ENCODE peak calls at places on chromosomes 3 and 15, in seven cellular contexts. Q, T, R, E, G, W and H are unnamed samples.

GRCh38 chr3:23389089-23389488 is 186.0 kb downstream of the UBE2E2 start:
- DNase-seq in Q (no peak), G (no peak), R (no peak), T (no peak), W (no peak), E (no peak), H (no peak)

GRCh38 chr15:72202801-72203506 is 5.4 kb upstream of the GRAMD2A start:
- DNase-seq in R (no peak), Q (no peak), E (no peak), T (no peak), W (no peak), G (no peak), H (no peak)

GRCh38 chr3:14606663-14607339 is 44.8 kb upstream of the CCDC174 start:
- DNase-seq in Q (peak), T (no peak), R (no peak), W (no peak), E (no peak), G (no peak), H (no peak)

GRCh38 chr15:64232400-64232799 is 69.6 kb upstream of the PPIB start:
- DNase-seq in G (no peak), E (no peak), Q (peak), W (no peak), R (no peak), T (peak), H (no peak)

GRCh38 chr3:143252931-143253330 is 133.4 kb downstream of the CHST2 start:
- DNase-seq in Q (no peak), T (no peak), W (no peak), E (no peak), G (no peak), R (no peak), H (no peak)

GRCh38 chr3:75886971-75887526 is 101.7 kb upstream of the ZNF717 start:
- DNase-seq in T (no peak), G (no peak), R (no peak), W (no peak), Q (no peak), E (no peak), H (no peak)

GRCh38 chr3:10387881-10388621 is 67.1 kb upstream of the SEC13 start:
- DNase-seq in Q (peak), R (no peak), E (no peak), T (peak), W (no peak), G (no peak), H (no peak)

GRCh38 chr3:61617041-61617440 is 55.7 kb downstream of the PTPRG start:
- DNase-seq in W (no peak), R (no peak), E (no peak), G (no peak), T (peak), Q (peak), H (no peak)

GRCh38 chr3:155416500-155417118 is 123.1 kb upstream of the STRIT1 start:
- DNase-seq in G (no peak), E (no peak), W (no peak), R (no peak), T (peak), Q (peak), H (no peak)

GRCh38 chr3:169562988-169563774 is 100.3 kb downstream of the MECOM start:
- DNase-seq in W (no peak), T (no peak), G (no peak), E (no peak), R (no peak), Q (no peak), H (no peak)

GRCh38 chr3:172317481-172317880 is 130.8 kb downstream of the GHSR start:
- DNase-seq in G (no peak), R (no peak), W (no peak), Q (no peak), T (no peak), E (no peak), H (no peak)

GRCh38 chr3:171283248-171284222 is 176.7 kb downstream of the TNIK start:
- DNase-seq in T (no peak), G (no peak), R (no peak), E (no peak), Q (peak), W (no peak), H (no peak)

GRCh38 chr15:77019476-77020331 is 24.8 kb downstream of the PSTPIP1 start:
- DNase-seq in Q (no peak), W (no peak), G (no peak), T (peak), E (no peak), R (no peak), H (no peak)

GRCh38 chr3:61650276-61650675 is 88.9 kb downstream of the PTPRG start:
- DNase-seq in R (no peak), W (peak), E (no peak), G (no peak), Q (peak), T (peak), H (no peak)

GRCh38 chr15:67937153-67937761 is 97.4 kb upstream of the RNU6-1 start:
- DNase-seq in R (no peak), G (no peak), E (no peak), Q (no peak), T (no peak), W (no peak), H (no peak)

GRCh38 chr3:9746330-9746729 is 3.4 kb upstream of the OGG1 start:
- DNase-seq in G (no peak), R (no peak), Q (peak), W (no peak), E (no peak), T (peak), H (no peak)

GRCh38 chr3:40690696-40691597 is 166.2 kb downstream of the ZNF621 start:
- DNase-seq in E (no peak), W (peak), G (no peak), Q (peak), T (no peak), R (no peak), H (no peak)

GRCh38 chr3:161064413-161064812 is 40.7 kb downstream of the B3GALNT1 start:
- DNase-seq in R (no peak), Q (no peak), W (no peak), T (no peak), E (no peak), G (no peak), H (no peak)

GRCh38 chr3:38516669-38517068 is 20.5 kb downstream of the EXOG start:
- DNase-seq in W (no peak), Q (peak), E (no peak), T (no peak), G (no peak), R (no peak), H (no peak)

GRCh38 chr15:85624241-85624855 is 170.4 kb downstream of the KLHL25 start:
- DNase-seq in E (no peak), Q (peak), W (no peak), G (no peak), T (no peak), R (no peak), H (no peak)

GRCh38 chr3:193665370-193665989 is 72.5 kb downstream of the OPA1 start:
- DNase-seq in G (no peak), Q (peak), R (no peak), T (peak), E (peak), W (no peak), H (no peak)

GRCh38 chr3:29186982-29187718 is 93.7 kb upstream of the RBMS3 start:
- DNase-seq in G (no peak), E (peak), T (peak), R (no peak), W (no peak), Q (peak), H (no peak)

GRCh38 chr3:193974147-193974546 is 161.8 kb upstream of the HES1 start:
- DNase-seq in T (peak), W (no peak), Q (no peak), R (no peak), G (no peak), E (no peak), H (no peak)

GRCh38 chr3:11459147-11459837 is 184.4 kb downstream of the VGLL4 start:
- DNase-seq in Q (peak), W (no peak), G (no peak), R (no peak), E (no peak), T (peak), H (no peak)

GRCh38 chr3:42097166-42097946 is 6.2 kb downstream of the TRAK1 start:
- DNase-seq in G (no peak), E (no peak), R (no peak), T (peak), W (no peak), Q (peak), H (no peak)

GRCh38 chr15:74229686-74230085 is 6.4 kb upstream of the CCDC33 start:
- DNase-seq in Q (no peak), W (no peak), G (no peak), R (no peak), E (no peak), T (no peak), H (no peak)

GRCh38 chr3:98657429-98657828 is 64.0 kb upstream of the CPOX start:
- DNase-seq in T (no peak), G (no peak), E (peak), R (peak), W (no peak), Q (peak), H (peak)
- TF ChIP-seq CTCF in T (no peak), G (no peak), E (peak), R (no peak), W (no peak), Q (peak), H (peak)

GRCh38 chr3:132268956-132269355 is 48.3 kb upstream of the ACP3 start:
- DNase-seq in T (peak), R (no peak), Q (peak), G (no peak), E (peak), W (no peak), H (no peak)
- TF ChIP-seq CTCF in T (peak), R (no peak), Q (peak), G (no peak), E (peak), W (no peak), H (peak)

DNA sequence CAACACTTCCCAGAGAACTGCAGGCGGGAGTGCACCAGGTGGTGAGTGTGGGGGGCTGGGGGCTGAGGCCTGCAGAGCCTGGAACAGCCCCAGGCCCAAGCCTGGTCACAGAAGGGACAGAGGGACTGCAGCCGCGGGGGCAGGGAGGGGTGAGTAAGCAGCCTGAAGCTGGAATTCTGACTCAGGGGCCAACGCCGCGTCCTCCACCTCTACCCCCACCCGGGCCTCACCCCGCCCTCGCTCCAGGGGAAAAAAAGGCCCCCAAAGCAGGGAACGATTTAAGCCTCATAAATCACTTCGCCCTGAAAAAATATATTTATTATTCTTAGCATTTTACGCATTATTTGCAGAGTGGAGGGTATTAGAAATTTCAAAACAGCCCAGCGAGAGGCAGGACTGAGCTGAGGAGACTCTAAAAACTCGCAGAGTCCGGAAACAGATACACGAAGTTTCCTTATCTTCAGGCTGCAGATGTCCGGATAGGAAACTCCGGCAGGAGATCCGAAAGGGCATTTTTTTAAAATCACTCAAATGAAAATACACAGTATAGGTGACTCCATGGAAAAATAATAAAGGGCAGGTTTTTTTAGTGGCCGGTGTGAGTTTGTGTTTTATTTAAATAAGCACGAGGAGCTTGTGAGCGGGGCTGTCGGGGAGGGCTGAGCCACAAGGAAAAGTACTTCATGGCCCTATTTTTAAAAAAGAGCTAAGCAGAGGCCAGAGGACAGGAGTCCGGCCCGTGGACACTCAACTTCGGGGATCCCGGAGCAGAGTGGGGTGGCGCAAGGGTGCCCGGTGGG is 9.9 kb downstream of the GATA2 start:
- DNase-seq in G (no peak), Q (peak), E (no peak), W (no peak), R (peak), T (peak), H (no peak)
- TF ChIP-seq CTCF in G (no peak), Q (peak), E (no peak), W (no peak), R (no peak), T (peak), H (no peak)

GRCh38 chr3:74447221-74447620 is 167.2 kb downstream of the CNTN3 start:
- DNase-seq in Q (no peak), R (no peak), E (no peak), G (no peak), W (no peak), T (no peak), H (no peak)
- TF ChIP-seq CTCF in Q (no peak), R (no peak), E (no peak), G (no peak), W (no peak), T (no peak), H (no peak)

DNA sequence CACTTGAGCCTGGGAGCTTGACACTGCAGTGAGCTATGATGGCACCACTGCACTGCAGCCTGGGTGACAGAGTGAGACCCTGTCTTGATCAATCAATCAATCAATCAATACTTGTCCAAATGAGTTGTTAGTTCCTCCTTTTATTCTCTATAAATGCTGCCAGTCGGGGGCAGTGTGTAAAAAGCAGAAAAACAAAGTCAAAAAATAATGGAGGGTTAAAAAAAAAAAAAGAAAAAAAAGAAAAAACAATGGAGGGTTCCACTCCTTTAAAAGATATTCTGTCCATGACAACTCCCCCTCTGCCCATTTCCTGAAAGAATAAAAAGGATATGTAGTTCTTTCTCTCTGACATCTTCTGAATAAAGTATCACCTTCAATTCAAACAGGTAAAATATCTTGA is 1068.6 kb downstream of the FHIT start:
- DNase-seq in R (no peak), E (no peak), G (no peak), T (no peak), Q (no peak), W (no peak), H (no peak)
- TF ChIP-seq CTCF in R (no peak), E (no peak), G (no peak), T (no peak), Q (no peak), W (no peak), H (no peak)

DNA sequence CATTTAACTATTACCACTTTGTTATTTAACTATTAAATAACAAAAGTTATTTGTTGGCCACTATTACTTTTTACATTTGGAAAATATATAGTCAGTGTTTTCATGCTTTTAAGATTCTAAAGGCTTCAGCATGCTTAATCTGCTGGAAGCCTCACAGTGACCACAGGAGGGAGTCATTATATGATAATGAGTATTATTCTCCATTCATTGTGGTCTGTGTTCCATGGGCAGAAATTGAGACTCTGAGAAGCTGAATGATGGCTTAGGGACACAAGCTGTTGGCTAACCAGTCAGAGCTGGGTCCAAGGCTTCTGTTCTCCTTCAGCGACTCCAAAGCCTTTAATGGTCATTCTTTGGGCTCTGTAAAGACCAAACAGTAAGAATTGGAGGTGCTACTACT is 64.7 kb downstream of the BFSP2 start:
- DNase-seq in E (no peak), R (no peak), T (peak), G (no peak), Q (peak), W (no peak), H (no peak)
- TF ChIP-seq CTCF in E (peak), R (no peak), T (peak), G (no peak), Q (peak), W (no peak), H (peak)

GRCh38 chr3:48664929-48665328 is 2.2 kb upstream of the CELSR3 start:
- DNase-seq in G (no peak), T (no peak), Q (no peak), R (no peak), E (no peak), W (no peak), H (no peak)

GRCh38 chr3:48662753-48663488 is at the start of gene CELSR3:
- DNase-seq in E (peak), W (peak), Q (peak), R (peak), T (peak), G (peak), H (peak)

GRCh38 chr3:48664313-48664644 is 1.6 kb upstream of the CELSR3 start:
- DNase-seq in T (no peak), R (no peak), G (no peak), E (no peak), Q (no peak), W (no peak), H (no peak)

GRCh38 chr3:48662140-48662752 is 440 bp downstream of the CELSR3 start:
- DNase-seq in W (no peak), G (no peak), T (no peak), E (no peak), R (no peak), Q (no peak), H (no peak)

DNA sequence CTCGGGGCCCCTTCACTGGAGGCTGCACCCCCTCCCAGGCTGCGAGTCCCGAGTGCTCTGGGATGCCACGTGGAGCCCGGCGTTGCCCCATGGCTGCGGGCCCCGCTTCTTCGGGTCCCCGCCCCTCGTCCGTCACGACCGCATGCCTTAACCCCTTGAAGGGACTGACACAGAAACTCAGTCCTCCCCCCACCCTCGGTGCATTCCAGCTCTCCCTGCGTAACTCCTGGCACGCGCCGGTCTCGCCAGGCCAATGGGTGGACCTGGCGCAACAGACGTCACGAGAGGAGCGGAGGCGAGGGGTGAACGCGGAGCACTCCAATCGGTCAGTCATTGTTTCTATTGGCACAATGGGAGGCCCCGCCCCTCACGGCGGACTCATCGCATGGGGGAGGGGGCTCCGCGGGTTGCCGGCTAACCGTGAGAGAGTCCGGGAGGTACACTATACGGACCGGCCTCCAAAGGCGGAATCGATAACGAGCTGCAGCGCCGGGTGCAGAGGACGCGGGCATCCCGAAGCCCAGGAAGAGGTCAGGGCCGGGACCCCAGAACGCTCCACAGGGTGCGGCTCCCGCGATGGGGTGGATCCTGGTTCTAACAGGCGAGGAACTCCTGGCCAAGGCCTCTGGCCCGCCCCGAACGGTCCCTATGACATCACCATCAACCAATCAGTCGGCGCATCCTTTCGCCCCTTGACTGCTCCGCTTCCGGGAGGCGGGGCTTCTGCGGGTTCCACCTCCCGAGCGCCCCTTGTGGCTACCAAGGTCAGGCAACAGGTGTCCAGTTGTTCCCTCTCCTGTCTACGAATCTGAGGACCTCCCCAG is 1.0 kb upstream of the CELSR3 start:
- DNase-seq in R (peak), W (peak), Q (peak), E (peak), G (peak), T (peak), H (peak)
- TF ChIP-seq CTCF in R (peak), W (peak), Q (peak), E (peak), G (peak), T (peak), H (peak)